ENCODE peak calls at places on chromosome 6, in eight cellular contexts. N is naive thymus-derived CD4-positive, alpha-beta T cell; J is adrenal gland; K is astrocyte of the spinal cord; X is kidney epithelial cell; I is GM12865; O is fibroblast of the aortic adventitia; L is HL-60. Y is an unnamed sample.

GRCh38 chr6:159249150-159249549 is 80.0 kb downstream of the FNDC1 start:
- DNase-seq in N (no peak), J (no peak), K (peak; percentile 5), X (no peak), I (no peak), O (peak; percentile 82), L (no peak), Y (no peak)

GRCh38 chr6:127539292-127539691 is 20.2 kb upstream of the MTCL3 start:
- DNase-seq in N (no peak), J (no peak), K (peak; percentile 39), X (no peak), I (no peak), O (peak; percentile 66), L (no peak), Y (no peak)

GRCh38 chr6:119858901-119859300 is 509.3 kb upstream of the MAN1A1 start:
- DNase-seq in N (no peak), J (no peak), K (peak; percentile 48), X (no peak), I (no peak), O (peak; percentile 7), L (no peak), Y (no peak)

GRCh38 chr6:34240329-34241248 is 3.9 kb downstream of the HMGA1 start:
- DNase-seq in N (no peak), J (peak; percentile 8), K (no peak), X (no peak), I (no peak), O (no peak), L (no peak), Y (no peak)

GRCh38 chr6:47116086-47116485 is 74.0 kb upstream of the ADGRF1 start:
- DNase-seq in N (no peak), J (no peak), K (no peak), X (no peak), I (no peak), O (no peak), L (no peak), Y (no peak)

GRCh38 chr6:148508401-148509151 is 165.9 kb downstream of the SASH1 start:
- DNase-seq in N (no peak), J (no peak), K (peak; percentile 81), X (no peak), I (no peak), O (peak; percentile 81), L (no peak), Y (no peak)

GRCh38 chr6:116387374-116387773 is 16.6 kb downstream of the DSE start:
- DNase-seq in N (no peak), J (no peak), K (peak; percentile 47), X (peak; percentile 86), I (peak; percentile 88), O (peak; percentile 62), L (peak; percentile 39), Y (no peak)

GRCh38 chr6:26604026-26604425 is 7.3 kb downstream of the ABT1 start:
- DNase-seq in N (no peak), J (no peak), K (no peak), X (no peak), I (no peak), O (no peak), L (no peak), Y (no peak)

GRCh38 chr6:148771212-148771601 is 24.4 kb downstream of the UST start:
- DNase-seq in N (no peak), J (no peak), K (no peak), X (no peak), I (no peak), O (no peak), L (no peak), Y (peak; percentile 35)

GRCh38 chr6:5338177-5338960 is 77.1 kb downstream of the FARS2 start:
- DNase-seq in N (no peak), J (no peak), K (no peak), X (no peak), I (peak; percentile 77), O (no peak), L (no peak), Y (no peak)

GRCh38 chr6:148598690-148599089 is 148.1 kb upstream of the UST start:
- DNase-seq in N (no peak), J (no peak), K (no peak), X (no peak), I (no peak), O (no peak), L (no peak), Y (no peak)

DNA sequence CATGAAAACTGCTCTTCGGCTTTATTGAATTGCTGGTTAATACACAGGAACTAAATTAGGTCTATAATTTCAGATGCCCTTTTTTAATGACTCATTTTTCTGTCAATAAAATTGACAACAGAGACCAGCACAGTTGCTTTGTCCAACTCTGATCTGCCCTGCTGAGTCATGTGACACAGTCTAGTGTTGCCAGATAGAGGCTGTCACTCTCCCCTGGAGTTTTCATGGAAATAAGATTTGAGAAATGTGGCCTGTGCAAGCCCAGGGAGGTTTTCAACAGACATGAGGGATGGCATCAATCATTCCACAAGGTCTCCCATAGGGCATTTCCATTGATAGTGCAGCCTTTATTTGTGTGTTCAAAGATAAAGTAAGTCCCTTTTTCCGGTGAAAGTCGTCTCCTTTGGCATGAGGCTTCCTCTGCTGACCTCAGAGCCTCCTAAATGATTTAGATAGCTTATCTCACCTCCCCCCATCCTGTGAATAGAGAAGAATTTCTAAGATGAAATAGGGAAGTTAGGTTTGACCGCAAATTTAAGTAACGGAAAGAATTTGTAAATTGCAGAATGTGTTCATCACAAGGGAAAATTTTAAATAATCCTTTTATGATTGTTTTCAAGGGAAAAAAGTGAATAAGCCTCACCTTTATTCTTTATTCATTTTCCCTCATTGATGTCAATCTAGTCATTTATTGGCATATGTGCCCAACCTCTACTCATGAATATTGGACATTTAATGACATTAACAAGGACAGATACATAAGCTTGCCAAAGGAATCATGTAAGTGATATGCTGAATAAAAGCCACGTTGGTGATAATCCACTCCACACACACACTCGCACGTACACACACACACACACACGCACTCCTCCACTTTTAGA is 277.7 kb downstream of the ADGB start:
- DNase-seq in N (no peak), J (peak; percentile 55), K (no peak), X (no peak), I (no peak), O (peak; percentile 28), L (peak; percentile 87), Y (no peak)
- H3K4me3 ChIP-seq in N (no peak overlapping the region), J (no peak overlapping the region), K (no peak overlapping the region), X (no peak overlapping the region), I (no peak overlapping the region), O (no peak overlapping the region), L (no peak overlapping the region), Y (no peak overlapping the region)

DNA sequence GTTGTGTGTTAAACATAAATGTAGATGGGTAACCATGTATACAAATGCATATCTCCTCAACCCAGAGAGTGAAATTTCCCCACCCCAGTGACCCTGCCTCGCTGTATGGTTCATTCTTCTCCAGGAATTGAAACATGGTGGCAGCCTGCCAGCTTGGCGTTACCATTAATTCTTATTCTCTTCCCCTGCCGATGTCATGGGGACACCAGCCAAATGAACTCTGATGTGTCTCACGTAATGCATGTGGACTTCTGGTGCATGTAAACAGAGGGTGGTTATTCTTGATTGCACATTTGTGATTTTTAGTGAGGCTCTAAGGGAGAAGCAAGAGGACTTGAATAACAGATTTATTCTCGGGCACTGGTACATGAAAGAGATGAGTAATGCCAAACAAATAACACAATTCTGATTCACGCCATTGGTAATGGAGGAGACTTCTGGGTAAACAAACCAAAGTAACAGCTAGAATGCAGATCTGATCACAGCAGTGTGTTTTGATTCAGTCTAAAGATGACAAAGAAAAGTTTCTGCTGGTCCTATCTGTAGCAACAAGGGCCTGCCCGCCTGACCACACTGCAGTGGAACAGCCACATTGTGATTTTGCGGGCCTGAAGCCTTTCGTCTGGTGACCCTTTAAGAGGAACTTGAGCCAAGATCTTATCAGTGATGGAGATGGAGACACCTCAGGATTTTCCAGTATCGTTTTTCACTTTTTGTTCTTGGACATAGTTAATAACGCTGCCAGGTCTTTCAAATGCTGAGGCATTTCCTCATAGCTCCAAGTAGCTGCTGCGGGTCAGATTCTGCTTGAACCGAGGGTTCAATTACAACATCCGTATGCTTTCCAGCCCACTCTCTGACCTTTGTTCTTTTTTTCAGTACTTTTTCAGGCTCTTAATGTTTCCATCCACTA is 171.8 kb upstream of the AKAP12 start:
- DNase-seq in N (no peak), J (peak; percentile 66), K (peak; percentile 98), X (peak; percentile 90), I (no peak), O (peak; percentile 94), L (no peak), Y (no peak)
- H3K4me3 ChIP-seq in N (no peak overlapping the region), J (no peak overlapping the region), K (no peak overlapping the region), X (no peak overlapping the region), I (no peak overlapping the region), O (peak overlapping the region; percentile 15), L (no peak overlapping the region), Y (no peak overlapping the region)

GRCh38 chr6:142846459-142846831 is 98.5 kb downstream of the HIVEP2 start:
- DNase-seq in N (peak; percentile 45), J (no peak), K (no peak), X (no peak), I (peak; percentile 49), O (peak; percentile 63), L (no peak), Y (no peak)
- H3K4me3 ChIP-seq in N (peak overlapping the region; percentile 44), J (peak overlapping the region; percentile 40), K (no peak overlapping the region), X (no peak overlapping the region), I (peak overlapping the region; percentile 61), O (peak overlapping the region; percentile 32), L (no peak overlapping the region), Y (no peak overlapping the region)

GRCh38 chr6:56863366-56863765 is 91.5 kb upstream of the BEND6 start:
- DNase-seq in N (no peak), J (no peak), K (peak; percentile 58), X (no peak), I (no peak), O (peak; percentile 77), L (no peak), Y (no peak)
- H3K4me3 ChIP-seq in N (no peak overlapping the region), J (no peak overlapping the region), K (no peak overlapping the region), X (no peak overlapping the region), I (no peak overlapping the region), O (no peak overlapping the region), L (no peak overlapping the region), Y (no peak overlapping the region)

DNA sequence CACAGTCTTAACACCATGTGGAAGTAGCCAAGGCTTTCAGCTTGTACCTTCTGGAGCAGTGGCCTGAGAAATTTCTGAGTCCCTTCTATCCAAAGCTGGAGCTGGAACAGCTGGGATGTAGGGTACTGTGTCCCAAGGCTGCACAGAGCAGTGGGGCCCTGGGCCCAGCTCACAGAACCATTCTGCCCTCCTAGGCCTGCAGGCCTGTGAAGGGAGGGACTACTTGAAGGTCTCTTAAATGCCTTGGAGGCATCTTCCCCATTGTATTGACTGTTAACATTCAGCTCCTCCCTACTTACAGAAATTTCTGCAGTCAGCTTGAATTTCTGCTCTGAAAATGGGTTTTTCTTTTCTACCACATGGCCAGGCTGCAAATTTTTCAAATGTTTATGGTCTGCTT is 156.5 kb upstream of the MANEA start:
- DNase-seq in N (no peak), J (no peak), K (no peak), X (no peak), I (no peak), O (no peak), L (no peak), Y (no peak)
- H3K4me3 ChIP-seq in N (no peak overlapping the region), J (no peak overlapping the region), K (no peak overlapping the region), X (no peak overlapping the region), I (no peak overlapping the region), O (no peak overlapping the region), L (no peak overlapping the region), Y (no peak overlapping the region)

GRCh38 chr6:150605333-150605732 is 5.6 kb downstream of the PLEKHG1 start:
- DNase-seq in N (no peak), J (no peak), K (no peak), X (no peak), I (no peak), O (no peak), L (no peak), Y (no peak)
- H3K4me3 ChIP-seq in N (no peak overlapping the region), J (no peak overlapping the region), K (no peak overlapping the region), X (no peak overlapping the region), I (no peak overlapping the region), O (no peak overlapping the region), L (no peak overlapping the region), Y (no peak overlapping the region)

GRCh38 chr6:31945154-31945506 is 765 bp upstream of the CFB start:
- DNase-seq in N (no peak), J (no peak), K (no peak), X (no peak), I (no peak), O (no peak), L (no peak), Y (no peak)
- H3K4me3 ChIP-seq in N (no peak overlapping the region), J (no peak overlapping the region), K (no peak overlapping the region), X (no peak overlapping the region), I (no peak overlapping the region), O (peak overlapping the region; percentile 62), L (no peak overlapping the region), Y (no peak overlapping the region)